ENCODE peak calls at places on chromosome 13, in eight cellular contexts. U is RWPE2; L is CD8-positive, alpha-beta T cell; E is A673; R is spleen; W is dorsolateral prefrontal cortex; K is ovary; Q is body of pancreas. G is an unnamed sample.

GRCh38 chr13:34776984-34777913 is 164.8 kb upstream of the NBEA start:
- DNase-seq in E (no peak), W (no peak), L (no peak), R (no peak), Q (no peak), K (no peak), U (no peak), G (no peak)

GRCh38 chr13:91286317-91286716 is 61.2 kb upstream of the MIR17HG start:
- DNase-seq in R (no peak), W (no peak), U (no peak), Q (no peak), L (no peak), K (no peak), E (no peak), G (no peak)

GRCh38 chr13:112250788-112251445 is 125.2 kb upstream of the SPACA7 start:
- DNase-seq in K (no peak), Q (no peak), U (no peak), E (no peak), W (no peak), R (peak; percentile 44), L (peak; percentile 15), G (no peak)

GRCh38 chr13:21322304-21322965 is 136.7 kb downstream of the ZDHHC20 start:
- DNase-seq in E (no peak), W (no peak), L (no peak), Q (no peak), U (no peak), K (no peak), R (no peak), G (no peak)

GRCh38 chr13:83620535-83621220 is 261.6 kb downstream of the SLITRK1 start:
- DNase-seq in U (no peak), E (no peak), K (no peak), L (no peak), W (no peak), Q (no peak), R (no peak), G (no peak)

GRCh38 chr13:26759156-26759906 is 1.3 kb downstream of the GPR12 start:
- DNase-seq in L (no peak), E (no peak), W (no peak), K (no peak), Q (no peak), R (no peak), U (no peak), G (no peak)

GRCh38 chr13:97284558-97284957 is 62.4 kb downstream of the MBNL2 start:
- DNase-seq in Q (no peak), U (no peak), K (no peak), R (no peak), L (no peak), W (no peak), E (no peak), G (no peak)

GRCh38 chr13:34805347-34805746 is 136.7 kb upstream of the NBEA start:
- DNase-seq in W (no peak), Q (no peak), U (no peak), K (no peak), R (no peak), L (no peak), E (no peak), G (no peak)

GRCh38 chr13:30616927-30617314 is 799 bp upstream of the USPL1 start:
- DNase-seq in E (peak; percentile 85), W (peak; percentile 64), Q (peak; percentile 86), L (no peak), K (no peak), U (no peak), R (no peak), G (peak; percentile 74)

GRCh38 chr13:112693831-112694497 is 4.1 kb downstream of the ATP11A start:
- DNase-seq in R (peak; percentile 70), K (no peak), Q (peak; percentile 54), W (no peak), L (peak; percentile 34), U (no peak), E (no peak), G (no peak)

GRCh38 chr13:24625870-24626419 is 54.3 kb upstream of the ATP12A start:
- DNase-seq in K (no peak), U (no peak), Q (no peak), E (no peak), L (peak; percentile 49), W (no peak), R (no peak), G (no peak)
- H3K27ac ChIP-seq in K (peak overlapping the region; percentile 59), U (no peak overlapping the region), Q (no peak overlapping the region), E (no peak overlapping the region), L (peak overlapping the region; percentile 4), W (no peak overlapping the region), R (peak overlapping the region; percentile 67), G (no peak overlapping the region)

DNA sequence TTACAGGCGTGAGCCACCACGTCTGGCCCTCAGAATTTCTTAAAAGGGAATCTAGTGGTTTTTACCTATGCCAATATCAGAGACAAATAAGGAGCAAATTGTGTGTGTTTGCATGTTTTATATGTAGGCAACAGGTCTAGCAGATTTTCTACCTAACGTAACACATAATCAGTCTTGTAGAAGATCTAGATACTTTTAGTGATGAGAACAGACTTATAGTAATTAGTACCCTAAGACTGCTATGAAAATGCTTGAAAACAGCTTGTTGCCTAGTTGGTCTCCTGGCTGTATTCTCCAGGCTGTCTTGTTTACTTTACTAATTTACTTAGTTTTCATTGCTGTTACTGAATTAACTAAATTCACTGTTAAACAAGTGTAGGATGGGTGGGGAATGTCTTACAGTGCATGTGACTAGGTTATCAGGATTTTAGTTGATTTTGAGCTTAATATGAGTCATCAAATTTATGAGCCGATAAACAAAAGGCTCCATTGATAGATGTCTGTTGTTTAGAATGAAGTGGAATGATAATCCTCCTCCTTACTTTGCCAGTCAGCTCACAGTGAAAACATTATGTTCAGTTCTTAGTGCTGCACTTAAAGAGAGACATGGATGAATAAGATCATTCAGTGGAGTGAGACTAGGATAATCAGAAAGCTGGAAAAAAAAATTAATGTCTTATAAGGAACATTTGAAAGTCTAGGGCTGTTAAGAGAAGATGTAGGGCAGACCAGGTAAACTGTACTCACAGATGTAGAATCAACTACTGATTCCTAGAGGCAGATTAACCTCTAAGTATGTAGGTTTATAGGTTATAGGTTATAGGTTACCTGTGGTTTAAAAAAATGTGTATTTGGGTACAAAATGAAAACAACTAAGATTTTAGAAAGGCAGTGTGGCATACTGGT is 22.4 kb downstream of the GTF2F2 start:
- DNase-seq in U (no peak), R (no peak), E (peak; percentile 78), L (no peak), W (no peak), Q (no peak), K (no peak), G (no peak)
- H3K27ac ChIP-seq in U (peak overlapping the region; percentile 80), R (no peak overlapping the region), E (peak overlapping the region; percentile 44), L (no peak overlapping the region), W (peak overlapping the region; percentile 73), Q (no peak overlapping the region), K (no peak overlapping the region), G (peak overlapping the region; percentile 19)

GRCh38 chr13:49649963-49650312 is 21.6 kb downstream of the ARL11 start:
- DNase-seq in L (no peak), E (no peak), U (no peak), R (no peak), Q (no peak), K (no peak), W (no peak), G (no peak)
- H3K27ac ChIP-seq in L (no peak overlapping the region), E (no peak overlapping the region), U (no peak overlapping the region), R (no peak overlapping the region), Q (no peak overlapping the region), K (no peak overlapping the region), W (no peak overlapping the region), G (no peak overlapping the region)

DNA sequence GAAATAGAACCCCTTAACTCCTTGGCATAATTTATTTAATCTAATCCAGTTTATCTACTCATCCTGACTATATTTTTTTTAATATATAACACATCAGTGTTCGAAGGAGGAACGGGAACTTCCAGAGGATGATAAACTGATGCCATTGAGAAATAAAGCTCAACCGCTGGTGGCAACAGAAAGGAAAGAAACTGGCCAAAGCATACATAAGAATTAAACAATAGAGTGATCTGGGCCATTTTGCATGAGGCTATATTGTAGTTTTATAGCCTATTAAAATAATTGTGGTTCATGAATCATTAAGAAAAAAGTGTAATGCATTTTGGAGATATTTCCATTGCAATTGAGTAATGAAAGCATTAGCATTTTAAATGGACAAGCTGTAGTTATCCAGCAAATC is 94.2 kb downstream of the FRY start:
- DNase-seq in Q (no peak), K (no peak), L (no peak), W (no peak), U (no peak), E (no peak), R (no peak), G (no peak)
- H3K27ac ChIP-seq in Q (no peak overlapping the region), K (no peak overlapping the region), L (no peak overlapping the region), W (no peak overlapping the region), U (no peak overlapping the region), E (no peak overlapping the region), R (no peak overlapping the region), G (no peak overlapping the region)

G was measured in substantia nigra.